ENCODE peak calls at places on chromosomes 12 and 14, in eight cellular contexts. One of them, this sample, is unnamed.

GRCh38 chr12:111798182-111798581 is 31.4 kb downstream of the ALDH2 start:
- DNase-seq in GM10248: no peak
- DNase-seq in AG09309: no peak
- DNase-seq in AG04450: no peak
- DNase-seq in psoas muscle: peak; percentile 39
- DNase-seq in esophagus squamous epithelium: no peak
- DNase-seq in glutamatergic neuron: no peak
- DNase-seq in OCI-LY7: no peak
- DNase-seq in this sample: no peak

GRCh38 chr14:65251213-65251612 is 148.9 kb upstream of the MAX start:
- DNase-seq in GM10248: no peak
- DNase-seq in AG09309: peak; percentile 99
- DNase-seq in AG04450: peak; percentile 39
- DNase-seq in psoas muscle: no peak
- DNase-seq in esophagus squamous epithelium: no peak
- DNase-seq in glutamatergic neuron: no peak
- DNase-seq in OCI-LY7: no peak
- DNase-seq in this sample: no peak

GRCh38 chr12:115185529-115185928 is 501.6 kb upstream of the TBX3 start:
- DNase-seq in GM10248: no peak
- DNase-seq in AG09309: no peak
- DNase-seq in AG04450: no peak
- DNase-seq in psoas muscle: no peak
- DNase-seq in esophagus squamous epithelium: no peak
- DNase-seq in glutamatergic neuron: no peak
- DNase-seq in OCI-LY7: no peak
- DNase-seq in this sample: no peak

GRCh38 chr14:90556666-90557450 is 160.0 kb downstream of the CALM1 start:
- DNase-seq in GM10248: no peak
- DNase-seq in AG09309: no peak
- DNase-seq in AG04450: no peak
- DNase-seq in psoas muscle: peak; percentile 42
- DNase-seq in esophagus squamous epithelium: no peak
- DNase-seq in glutamatergic neuron: no peak
- DNase-seq in OCI-LY7: no peak
- DNase-seq in this sample: no peak

GRCh38 chr12:131688131-131688844 is 22.6 kb upstream of the SFSWAP start:
- DNase-seq in GM10248: no peak
- DNase-seq in AG09309: no peak
- DNase-seq in AG04450: no peak
- DNase-seq in psoas muscle: no peak
- DNase-seq in esophagus squamous epithelium: no peak
- DNase-seq in glutamatergic neuron: no peak
- DNase-seq in OCI-LY7: no peak
- DNase-seq in this sample: no peak

GRCh38 chr14:53855574-53855973 is 101.1 kb downstream of the BMP4 start:
- DNase-seq in GM10248: no peak
- DNase-seq in AG09309: no peak
- DNase-seq in AG04450: no peak
- DNase-seq in psoas muscle: no peak
- DNase-seq in esophagus squamous epithelium: no peak
- DNase-seq in glutamatergic neuron: no peak
- DNase-seq in OCI-LY7: no peak
- DNase-seq in this sample: no peak

GRCh38 chr14:95265106-95266094 is 54.3 kb downstream of the CLMN start:
- DNase-seq in GM10248: peak; percentile 77
- DNase-seq in AG09309: peak; percentile 23
- DNase-seq in AG04450: peak; percentile 59
- DNase-seq in psoas muscle: no peak
- DNase-seq in esophagus squamous epithelium: no peak
- DNase-seq in glutamatergic neuron: no peak
- DNase-seq in OCI-LY7: peak; percentile 90
- DNase-seq in this sample: no peak

GRCh38 chr14:61296707-61297502 is 15.8 kb upstream of the TMEM30B start:
- DNase-seq in GM10248: peak; percentile 38
- DNase-seq in AG09309: no peak
- DNase-seq in AG04450: no peak
- DNase-seq in psoas muscle: no peak
- DNase-seq in esophagus squamous epithelium: no peak
- DNase-seq in glutamatergic neuron: no peak
- DNase-seq in OCI-LY7: peak; percentile 42
- DNase-seq in this sample: no peak

GRCh38 chr12:62799126-62799736 is 135.7 kb downstream of the PPM1H start:
- DNase-seq in GM10248: peak; percentile 71
- DNase-seq in AG09309: no peak
- DNase-seq in AG04450: peak; percentile 43
- DNase-seq in psoas muscle: no peak
- DNase-seq in esophagus squamous epithelium: no peak
- DNase-seq in glutamatergic neuron: peak; percentile 70
- DNase-seq in OCI-LY7: peak; percentile 76
- DNase-seq in this sample: no peak

GRCh38 chr12:110312581-110313360 is 31.7 kb downstream of the ATP2A2 start:
- DNase-seq in GM10248: no peak
- DNase-seq in AG09309: no peak
- DNase-seq in AG04450: no peak
- DNase-seq in psoas muscle: no peak
- DNase-seq in esophagus squamous epithelium: no peak
- DNase-seq in glutamatergic neuron: no peak
- DNase-seq in OCI-LY7: no peak
- DNase-seq in this sample: no peak

GRCh38 chr14:51613436-51613835 is 38.3 kb upstream of the FRMD6 start:
- DNase-seq in GM10248: no peak
- DNase-seq in AG09309: no peak
- DNase-seq in AG04450: no peak
- DNase-seq in psoas muscle: no peak
- DNase-seq in esophagus squamous epithelium: no peak
- DNase-seq in glutamatergic neuron: no peak
- DNase-seq in OCI-LY7: no peak
- DNase-seq in this sample: no peak

GRCh38 chr14:73723411-73723798 is 9.2 kb upstream of the PNMA1 start:
- DNase-seq in GM10248: no peak
- DNase-seq in AG09309: peak; percentile 53
- DNase-seq in AG04450: no peak
- DNase-seq in psoas muscle: no peak
- DNase-seq in esophagus squamous epithelium: no peak
- DNase-seq in glutamatergic neuron: no peak
- DNase-seq in OCI-LY7: no peak
- DNase-seq in this sample: no peak

GRCh38 chr14:73724696-73725095 is 10.5 kb upstream of the PNMA1 start:
- DNase-seq in GM10248: no peak
- DNase-seq in AG09309: no peak
- DNase-seq in AG04450: no peak
- DNase-seq in psoas muscle: no peak
- DNase-seq in esophagus squamous epithelium: no peak
- DNase-seq in glutamatergic neuron: no peak
- DNase-seq in OCI-LY7: no peak
- DNase-seq in this sample: no peak

GRCh38 chr14:73722581-73722980 is 8.4 kb upstream of the PNMA1 start:
- DNase-seq in GM10248: no peak
- DNase-seq in AG09309: no peak
- DNase-seq in AG04450: no peak
- DNase-seq in psoas muscle: no peak
- DNase-seq in esophagus squamous epithelium: no peak
- DNase-seq in glutamatergic neuron: no peak
- DNase-seq in OCI-LY7: no peak
- DNase-seq in this sample: no peak

GRCh38 chr14:73725116-73726024 is 11.2 kb upstream of the PNMA1 start:
- DNase-seq in GM10248: no peak
- DNase-seq in AG09309: no peak
- DNase-seq in AG04450: no peak
- DNase-seq in psoas muscle: peak; percentile 75
- DNase-seq in esophagus squamous epithelium: no peak
- DNase-seq in glutamatergic neuron: no peak
- DNase-seq in OCI-LY7: no peak
- DNase-seq in this sample: no peak

GRCh38 chr14:73723799-73724621 is 9.8 kb upstream of the PNMA1 start:
- DNase-seq in GM10248: no peak
- DNase-seq in AG09309: peak; percentile 98
- DNase-seq in AG04450: peak; percentile 87
- DNase-seq in psoas muscle: peak; percentile 92
- DNase-seq in esophagus squamous epithelium: no peak
- DNase-seq in glutamatergic neuron: no peak
- DNase-seq in OCI-LY7: no peak
- DNase-seq in this sample: peak; percentile 73
- TF ChIP-seq CTCF in GM10248: no peak
- TF ChIP-seq CTCF in AG09309: peak; percentile 19
- TF ChIP-seq CTCF in AG04450: peak; percentile 34
- TF ChIP-seq CTCF in psoas muscle: peak; percentile 25
- TF ChIP-seq CTCF in esophagus squamous epithelium: peak; percentile 27
- TF ChIP-seq CTCF in glutamatergic neuron: peak; percentile 12
- TF ChIP-seq CTCF in OCI-LY7: no peak
- TF ChIP-seq CTCF in this sample: no peak

GRCh38 chr12:53047221-53048032 is 2.4 kb upstream of the TNS2 start:
- DNase-seq in GM10248: peak; percentile 88
- DNase-seq in AG09309: no peak
- DNase-seq in AG04450: no peak
- DNase-seq in psoas muscle: peak; percentile 91
- DNase-seq in esophagus squamous epithelium: no peak
- DNase-seq in glutamatergic neuron: peak; percentile 83
- DNase-seq in OCI-LY7: peak; percentile 74
- DNase-seq in this sample: peak; percentile 84
- TF ChIP-seq CTCF in GM10248: peak; percentile 75
- TF ChIP-seq CTCF in AG09309: no peak
- TF ChIP-seq CTCF in AG04450: no peak
- TF ChIP-seq CTCF in psoas muscle: peak; percentile 48
- TF ChIP-seq CTCF in esophagus squamous epithelium: peak; percentile 42
- TF ChIP-seq CTCF in glutamatergic neuron: no peak
- TF ChIP-seq CTCF in OCI-LY7: no peak
- TF ChIP-seq CTCF in this sample: peak; percentile 49

DNA sequence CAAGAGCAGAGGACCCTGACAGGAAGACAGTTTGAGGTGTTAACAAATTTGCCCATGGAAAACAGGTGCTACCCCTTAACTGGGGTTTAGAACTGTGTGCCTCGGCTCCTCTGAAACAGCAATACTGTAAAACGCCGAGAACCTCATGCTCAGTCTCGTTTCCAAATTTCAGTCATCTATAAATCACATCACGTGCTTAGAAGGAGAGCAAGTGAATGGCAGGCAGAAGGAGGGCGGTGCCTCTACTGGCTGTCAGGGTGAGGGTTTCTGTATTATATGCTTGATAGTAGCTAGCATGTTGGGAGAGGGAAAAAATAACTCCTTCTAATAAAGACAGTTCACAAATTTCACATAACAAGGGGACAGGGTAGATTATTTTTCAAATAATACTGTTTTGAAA is 4.8 kb downstream of the OR4K13 start:
- DNase-seq in GM10248: no peak
- DNase-seq in AG09309: no peak
- DNase-seq in AG04450: no peak
- DNase-seq in psoas muscle: no peak
- DNase-seq in esophagus squamous epithelium: no peak
- DNase-seq in glutamatergic neuron: no peak
- DNase-seq in OCI-LY7: no peak
- DNase-seq in this sample: no peak
- TF ChIP-seq CTCF in GM10248: no peak
- TF ChIP-seq CTCF in AG09309: no peak
- TF ChIP-seq CTCF in AG04450: no peak
- TF ChIP-seq CTCF in psoas muscle: no peak
- TF ChIP-seq CTCF in esophagus squamous epithelium: no peak
- TF ChIP-seq CTCF in glutamatergic neuron: no peak
- TF ChIP-seq CTCF in OCI-LY7: no peak
- TF ChIP-seq CTCF in this sample: no peak

DNA sequence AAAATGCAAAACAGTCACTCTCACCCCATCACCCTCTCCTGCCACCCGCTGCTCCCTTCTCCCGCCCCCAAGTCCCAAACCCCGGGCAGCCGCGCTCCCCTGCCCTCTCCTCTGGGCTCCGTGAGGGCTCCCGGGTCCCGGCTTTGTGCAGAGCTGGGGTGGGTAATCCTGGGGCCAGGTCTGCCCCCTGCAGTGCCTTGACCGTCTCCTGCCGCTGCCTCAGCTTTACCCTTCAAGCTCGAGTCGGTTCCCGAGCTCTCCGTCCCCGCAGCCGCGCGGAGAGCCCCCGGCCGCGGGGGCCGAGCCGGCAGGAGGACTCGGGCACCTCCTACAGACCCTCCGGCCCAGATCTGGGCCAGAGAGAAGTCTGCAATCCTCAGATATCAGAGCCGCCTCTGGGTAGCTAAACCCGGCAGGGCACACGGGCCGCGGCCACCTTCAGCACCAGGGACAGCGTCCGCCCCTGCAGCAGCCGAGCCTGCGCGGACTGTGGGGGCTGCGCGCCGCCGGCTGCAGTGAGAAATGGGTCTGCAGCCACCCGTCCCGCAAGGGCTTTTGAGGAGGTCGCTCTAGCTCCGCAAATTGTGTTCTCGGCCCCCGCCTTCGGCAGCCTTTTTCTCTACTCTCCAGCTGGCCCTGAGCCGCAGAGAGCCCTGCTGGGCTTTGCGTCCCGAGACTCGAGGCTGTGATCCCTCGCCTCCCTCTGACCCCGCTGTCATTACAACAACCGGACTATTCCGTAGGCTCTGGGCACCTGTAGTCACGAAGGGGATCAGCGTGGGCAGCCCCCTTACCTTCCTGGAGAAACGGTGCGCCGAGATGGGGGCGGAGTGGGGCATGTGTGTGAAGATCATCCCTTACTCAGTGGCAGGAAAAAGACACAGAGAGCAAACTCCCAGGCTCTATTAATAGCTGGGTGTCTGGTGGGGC is 1.2 kb downstream of the PRMT8 start:
- DNase-seq in GM10248: peak; percentile 82
- DNase-seq in AG09309: peak; percentile 1
- DNase-seq in AG04450: peak; percentile 10
- DNase-seq in psoas muscle: peak; percentile 76
- DNase-seq in esophagus squamous epithelium: no peak
- DNase-seq in glutamatergic neuron: peak; percentile 62
- DNase-seq in OCI-LY7: no peak
- DNase-seq in this sample: peak; percentile 55
- TF ChIP-seq CTCF in GM10248: no peak
- TF ChIP-seq CTCF in AG09309: no peak
- TF ChIP-seq CTCF in AG04450: no peak
- TF ChIP-seq CTCF in psoas muscle: no peak
- TF ChIP-seq CTCF in esophagus squamous epithelium: no peak
- TF ChIP-seq CTCF in glutamatergic neuron: no peak
- TF ChIP-seq CTCF in OCI-LY7: no peak
- TF ChIP-seq CTCF in this sample: no peak